ENCODE peak calls at places on chromosomes 13 and 19, in four cellular contexts. O, U, V and H are unnamed samples. For H3K4me1 and H3K36me3, the result is how much of the 10 kb centered on the place peaks cover.

GRCh38 chr13:20188649-20189553 is 3.8 kb downstream of the GJB2 start:
- DNase-seq in O (no peak), U (no peak), V (no peak), H (peak)

GRCh38 chr13:110228936-110229904 is 77.7 kb downstream of the COL4A1 start:
- DNase-seq in O (no peak), U (no peak), V (no peak), H (no peak)

GRCh38 chr19:1584500-1585242 is 8.0 kb downstream of the MBD3 start:
- DNase-seq in O (no peak), U (no peak), V (no peak), H (no peak)

GRCh38 chr19:34128558-34129250 is 43.6 kb upstream of the LSM14A start:
- DNase-seq in O (no peak), U (no peak), V (no peak), H (no peak)

GRCh38 chr19:3404324-3405260 is 38.2 kb downstream of the NFIC start:
- DNase-seq in O (peak), U (peak), V (no peak), H (peak)

GRCh38 chr13:52845334-52845761 is 3.1 kb downstream of the PCDH8 start:
- DNase-seq in O (no peak), U (no peak), V (no peak), H (no peak)

GRCh38 chr19:46428278-46429141 is at the start of gene PNMA8C:
- DNase-seq in O (peak), U (no peak), V (peak), H (peak)

GRCh38 chr13:37918116-37919100 is 48.8 kb upstream of the TRPC4 start:
- DNase-seq in O (no peak), U (no peak), V (no peak), H (no peak)

GRCh38 chr13:100461309-100462035 is 127.1 kb downstream of the GGACT start:
- DNase-seq in O (no peak), U (no peak), V (no peak), H (no peak)

GRCh38 chr13:99990045-99990977 is 8.7 kb downstream of the ZIC2 start:
- DNase-seq in O (no peak), U (no peak), V (no peak), H (no peak)

GRCh38 chr19:518292-519231 is 11.3 kb downstream of the TPGS1 start:
- DNase-seq in O (peak), U (no peak), V (peak), H (no peak)

GRCh38 chr13:106523566-106523965 is 11.9 kb downstream of the EFNB2 start:
- DNase-seq in O (peak), U (no peak), V (no peak), H (no peak)

GRCh38 chr19:42477933-42478332 is 35.2 kb upstream of the CXCL17 start:
- DNase-seq in O (no peak), U (no peak), V (no peak), H (no peak)

GRCh38 chr13:21683034-21683733 is 12.3 kb downstream of the FGF9 start:
- DNase-seq in O (no peak), U (no peak), V (no peak), H (no peak)

GRCh38 chr13:40694426-40694825 is 28.0 kb upstream of the FOXO1 start:
- DNase-seq in O (no peak), U (no peak), V (no peak), H (no peak)

GRCh38 chr19:22260499-22260898 is 25.7 kb upstream of the ZNF729 start:
- DNase-seq in O (no peak), U (no peak), V (no peak), H (no peak)

GRCh38 chr19:58577581-58578429 is 4.7 kb upstream of the MZF1 start:
- DNase-seq in O (no peak), U (no peak), V (no peak), H (no peak)

GRCh38 chr19:43798546-43799409 is 3.5 kb downstream of the LYPD5 start:
- DNase-seq in O (peak), U (no peak), V (peak), H (peak)

GRCh38 chr19:58584498-58585441 is 11.6 kb upstream of the MZF1 start:
- DNase-seq in O (no peak), U (no peak), V (no peak), H (no peak)

GRCh38 chr13:73000027-73000674 is 58.7 kb upstream of the KLF5 start:
- DNase-seq in O (peak), U (no peak), V (no peak), H (no peak)

GRCh38 chr13:46374710-46375109 is 12.3 kb downstream of the RUBCNL start:
- DNase-seq in O (no peak), U (no peak), V (no peak), H (no peak)

GRCh38 chr19:47032171-47032811 is 12.7 kb downstream of the NPAS1 start:
- DNase-seq in O (peak), U (no peak), V (peak), H (no peak)

GRCh38 chr13:43364210-43365041 is 341.0 kb downstream of the DNAJC15 start:
- DNase-seq in O (peak), U (no peak), V (no peak), H (no peak)

GRCh38 chr13:48496271-48496670 is 36.6 kb downstream of the RCBTB2 start:
- DNase-seq in O (no peak), U (no peak), V (no peak), H (no peak)

GRCh38 chr13:90717451-90717936 is 630.0 kb upstream of the MIR17HG start:
- DNase-seq in O (peak), U (no peak), V (no peak), H (no peak)

GRCh38 chr19:685457-685931 is 9.3 kb downstream of the FSTL3 start:
- DNase-seq in O (no peak), U (no peak), V (no peak), H (no peak)

GRCh38 chr13:79402074-79402635 is 3.9 kb downstream of the RBM26 start:
- DNase-seq in O (no peak), U (no peak), V (no peak), H (no peak)

GRCh38 chr13:98828614-98829013 is 76.1 kb upstream of the SLC15A1 start:
- DNase-seq in O (no peak), U (no peak), V (no peak), H (no peak)

GRCh38 chr19:4977299-4978174 is 8.6 kb downstream of the KDM4B start:
- DNase-seq in O (peak), U (peak), V (no peak), H (no peak)

GRCh38 chr19:4981681-4981958 is 12.7 kb downstream of the KDM4B start:
- DNase-seq in O (no peak), U (no peak), V (no peak), H (no peak)

GRCh38 chr19:4980838-4981680 is 12.1 kb downstream of the KDM4B start:
- DNase-seq in O (no peak), U (no peak), V (no peak), H (no peak)

GRCh38 chr19:4980087-4980486 is 11.2 kb downstream of the KDM4B start:
- DNase-seq in O (peak), U (no peak), V (no peak), H (no peak)

GRCh38 chr19:4979211-4979807 is 10.4 kb downstream of the KDM4B start:
- DNase-seq in O (no peak), U (no peak), V (no peak), H (no peak)
- H3K4me1 ChIP-seq in O (under half), U (under half), V (under half), H (under half)

GRCh38 chr19:38287604-38288003 is 16.4 kb upstream of the C19orf33 start:
- DNase-seq in O (no peak), U (no peak), V (no peak), H (no peak)

GRCh38 chr19:38289955-38290354 is 14.1 kb upstream of the C19orf33 start:
- DNase-seq in O (no peak), U (no peak), V (no peak), H (peak)

GRCh38 chr19:38290631-38291147 is 13.4 kb upstream of the C19orf33 start:
- DNase-seq in O (peak), U (no peak), V (no peak), H (peak)

GRCh38 chr19:38285567-38285966 is 18.5 kb upstream of the C19orf33 start:
- DNase-seq in O (no peak), U (no peak), V (no peak), H (no peak)

GRCh38 chr19:38288127-38288855 is 15.8 kb upstream of the C19orf33 start:
- DNase-seq in O (no peak), U (no peak), V (no peak), H (peak)
- H3K36me3 ChIP-seq in O (under half), U (under half), V (under half), H (under half)

GRCh38 chr13:113402471-113403254 is 38.7 kb upstream of the GRTP1 start:
- DNase-seq in O (no peak), U (no peak), V (no peak), H (peak)

GRCh38 chr13:113404366-113404722 is 40.4 kb upstream of the GRTP1 start:
- DNase-seq in O (no peak), U (no peak), V (no peak), H (peak)

GRCh38 chr13:113404723-113405471 is 41.0 kb upstream of the GRTP1 start:
- DNase-seq in O (no peak), U (no peak), V (no peak), H (peak)

GRCh38 chr13:113401452-113402415 is 37.8 kb upstream of the GRTP1 start:
- DNase-seq in O (no peak), U (no peak), V (no peak), H (peak)

GRCh38 chr13:113403255-113404104 is 39.5 kb upstream of the GRTP1 start:
- DNase-seq in O (no peak), U (no peak), V (no peak), H (no peak)
- H3K4me1 ChIP-seq in O (under half), U (under half), V (under half), H (under half)

GRCh38 chr19:38015216-38015615 is 108.2 kb downstream of the SIPA1L3 start:
- DNase-seq in O (no peak), U (no peak), V (no peak), H (no peak)
- H3K36me3 ChIP-seq in O (under half), U (under half), V (under half), H (under half)

GRCh38 chr13:97391201-97391600 is 42.8 kb upstream of the RAP2A start:
- DNase-seq in O (peak), U (no peak), V (no peak), H (no peak)
- H3K4me1 ChIP-seq in O (under half), U (under half), V (under half), H (under half)

GRCh38 chr13:39020853-39021462 is 16.9 kb downstream of the PROSER1 start:
- DNase-seq in O (no peak), U (no peak), V (no peak), H (no peak)
- H3K36me3 ChIP-seq in O (half or more), U (half or more), V (under half), H (half or more)

DNA sequence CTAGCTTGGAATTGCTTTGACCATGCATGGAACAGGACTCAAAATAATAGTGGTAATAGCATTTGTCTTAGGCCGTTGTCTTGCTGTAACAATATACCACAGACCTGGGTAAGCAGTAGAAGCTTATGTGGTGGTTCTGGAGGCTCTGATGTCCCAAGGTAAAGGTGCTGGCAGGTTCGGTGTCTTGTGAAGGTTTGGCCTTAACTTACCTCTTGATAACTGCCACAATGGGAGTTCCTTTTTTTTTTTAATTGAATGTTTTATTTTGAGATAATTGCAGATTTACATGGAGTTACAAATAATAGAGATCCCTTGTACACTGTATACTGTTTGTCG is 5.8 kb downstream of the RPL21 start:
- DNase-seq in O (no peak), U (no peak), V (no peak), H (no peak)
- H3K4me1 ChIP-seq in O (under half), U (under half), V (under half), H (under half)

GRCh38 chr19:10553943-10554381 is 10.3 kb downstream of the ATG4D start:
- DNase-seq in O (no peak), U (no peak), V (peak), H (no peak)

GRCh38 chr19:10557603-10558197 is 8.1 kb downstream of the KRI1 start:
- DNase-seq in O (no peak), U (no peak), V (no peak), H (no peak)

GRCh38 chr19:10554760-10555612 is 10.8 kb downstream of the KRI1 start:
- DNase-seq in O (no peak), U (no peak), V (no peak), H (no peak)

GRCh38 chr19:10553087-10553667 is 9.5 kb downstream of the ATG4D start:
- DNase-seq in O (no peak), U (no peak), V (no peak), H (no peak)

GRCh38 chr19:10555613-10555979 is 10.2 kb downstream of the KRI1 start:
- DNase-seq in O (no peak), U (no peak), V (no peak), H (no peak)
- H3K36me3 ChIP-seq in O (half or more), U (half or more), V (half or more), H (half or more)

DNA sequence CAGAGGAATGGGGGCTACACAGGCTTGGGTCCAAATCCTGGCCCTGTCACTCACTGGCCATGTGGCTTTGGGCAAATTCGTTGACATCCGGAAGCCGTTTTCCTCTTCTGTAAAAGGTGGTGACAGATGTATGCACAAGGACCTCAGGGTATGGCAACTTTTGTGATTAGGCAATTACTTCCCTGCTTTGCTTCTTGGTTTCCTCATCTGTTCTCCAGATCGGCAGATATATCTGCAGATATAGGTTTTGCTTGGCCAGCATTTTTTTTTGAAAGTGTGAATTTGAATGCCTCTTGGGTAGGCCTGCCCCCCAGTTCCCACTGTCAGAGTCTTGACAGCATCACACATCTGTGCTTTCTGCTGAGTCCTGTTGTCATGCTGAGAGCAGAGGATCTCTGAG is 17.7 kb downstream of the TMEM272 start:
- DNase-seq in O (no peak), U (no peak), V (no peak), H (no peak)
- H3K4me1 ChIP-seq in O (under half), U (under half), V (half or more), H (under half)